ENCODE peak calls at places on chromosome 10, in eight cellular contexts. One of them, this sample, is unnamed.

GRCh38 chr10:11908991-11909390 is 85.8 kb downstream of the PROSER2 start:
- DNase-seq in NCI-H524: no peak
- DNase-seq in stimulated activated CD4-positive, alpha-beta T cell treated with anti-CD3 and anti-CD28 coated beads, Interleukin-15, amount 100 ng/mL, for 24 hours: no peak
- DNase-seq in mucosa of descending colon: no peak
- DNase-seq in ACHN: no peak
- DNase-seq in neural crest cell: no peak
- DNase-seq in RPMI7951: no peak
- DNase-seq in left kidney: no peak
- DNase-seq in this sample: no peak

GRCh38 chr10:15245530-15245929 is 77.0 kb upstream of the NMT2 start:
- DNase-seq in NCI-H524: no peak
- DNase-seq in stimulated activated CD4-positive, alpha-beta T cell treated with anti-CD3 and anti-CD28 coated beads, Interleukin-15, amount 100 ng/mL, for 24 hours: peak
- DNase-seq in mucosa of descending colon: no peak
- DNase-seq in ACHN: peak
- DNase-seq in neural crest cell: no peak
- DNase-seq in RPMI7951: peak
- DNase-seq in left kidney: peak
- DNase-seq in this sample: no peak

GRCh38 chr10:71244638-71245419 is 32.5 kb downstream of the UNC5B start:
- DNase-seq in NCI-H524: no peak
- DNase-seq in stimulated activated CD4-positive, alpha-beta T cell treated with anti-CD3 and anti-CD28 coated beads, Interleukin-15, amount 100 ng/mL, for 24 hours: no peak
- DNase-seq in mucosa of descending colon: peak
- DNase-seq in ACHN: no peak
- DNase-seq in neural crest cell: no peak
- DNase-seq in RPMI7951: peak
- DNase-seq in left kidney: peak
- DNase-seq in this sample: no peak

GRCh38 chr10:70352401-70353097 is 29.9 kb downstream of the LRRC20 start:
- DNase-seq in NCI-H524: no peak
- DNase-seq in stimulated activated CD4-positive, alpha-beta T cell treated with anti-CD3 and anti-CD28 coated beads, Interleukin-15, amount 100 ng/mL, for 24 hours: no peak
- DNase-seq in mucosa of descending colon: no peak
- DNase-seq in ACHN: no peak
- DNase-seq in neural crest cell: no peak
- DNase-seq in RPMI7951: no peak
- DNase-seq in left kidney: no peak
- DNase-seq in this sample: no peak

GRCh38 chr10:75857269-75857846 is 425.9 kb downstream of the LRMDA start:
- DNase-seq in NCI-H524: no peak
- DNase-seq in stimulated activated CD4-positive, alpha-beta T cell treated with anti-CD3 and anti-CD28 coated beads, Interleukin-15, amount 100 ng/mL, for 24 hours: no peak
- DNase-seq in mucosa of descending colon: no peak
- DNase-seq in ACHN: no peak
- DNase-seq in neural crest cell: no peak
- DNase-seq in RPMI7951: no peak
- DNase-seq in left kidney: no peak
- DNase-seq in this sample: no peak

GRCh38 chr10:20871970-20872369 is 25.1 kb downstream of the NEBL start:
- DNase-seq in NCI-H524: no peak
- DNase-seq in stimulated activated CD4-positive, alpha-beta T cell treated with anti-CD3 and anti-CD28 coated beads, Interleukin-15, amount 100 ng/mL, for 24 hours: no peak
- DNase-seq in mucosa of descending colon: no peak
- DNase-seq in ACHN: no peak
- DNase-seq in neural crest cell: no peak
- DNase-seq in RPMI7951: no peak
- DNase-seq in left kidney: no peak
- DNase-seq in this sample: no peak

GRCh38 chr10:7577206-7577978 is 89.4 kb downstream of the ITIH5 start:
- DNase-seq in NCI-H524: no peak
- DNase-seq in stimulated activated CD4-positive, alpha-beta T cell treated with anti-CD3 and anti-CD28 coated beads, Interleukin-15, amount 100 ng/mL, for 24 hours: no peak
- DNase-seq in mucosa of descending colon: no peak
- DNase-seq in ACHN: no peak
- DNase-seq in neural crest cell: no peak
- DNase-seq in RPMI7951: no peak
- DNase-seq in left kidney: no peak
- DNase-seq in this sample: no peak

GRCh38 chr10:78656815-78657621 is 411.7 kb upstream of the ZMIZ1 start:
- DNase-seq in NCI-H524: no peak
- DNase-seq in stimulated activated CD4-positive, alpha-beta T cell treated with anti-CD3 and anti-CD28 coated beads, Interleukin-15, amount 100 ng/mL, for 24 hours: no peak
- DNase-seq in mucosa of descending colon: peak
- DNase-seq in ACHN: no peak
- DNase-seq in neural crest cell: peak
- DNase-seq in RPMI7951: no peak
- DNase-seq in left kidney: peak
- DNase-seq in this sample: no peak

GRCh38 chr10:118799779-118800178 is 45.0 kb upstream of the CACUL1 start:
- DNase-seq in NCI-H524: no peak
- DNase-seq in stimulated activated CD4-positive, alpha-beta T cell treated with anti-CD3 and anti-CD28 coated beads, Interleukin-15, amount 100 ng/mL, for 24 hours: no peak
- DNase-seq in mucosa of descending colon: no peak
- DNase-seq in ACHN: peak
- DNase-seq in neural crest cell: no peak
- DNase-seq in RPMI7951: peak
- DNase-seq in left kidney: no peak
- DNase-seq in this sample: no peak

GRCh38 chr10:17689137-17689536 is 45.2 kb downstream of the STAM start:
- DNase-seq in NCI-H524: no peak
- DNase-seq in stimulated activated CD4-positive, alpha-beta T cell treated with anti-CD3 and anti-CD28 coated beads, Interleukin-15, amount 100 ng/mL, for 24 hours: no peak
- DNase-seq in mucosa of descending colon: no peak
- DNase-seq in ACHN: no peak
- DNase-seq in neural crest cell: no peak
- DNase-seq in RPMI7951: no peak
- DNase-seq in left kidney: no peak
- DNase-seq in this sample: no peak

GRCh38 chr10:109773818-109774440 is 149.4 kb downstream of the XPNPEP1 start:
- DNase-seq in NCI-H524: no peak
- DNase-seq in stimulated activated CD4-positive, alpha-beta T cell treated with anti-CD3 and anti-CD28 coated beads, Interleukin-15, amount 100 ng/mL, for 24 hours: no peak
- DNase-seq in mucosa of descending colon: no peak
- DNase-seq in ACHN: peak
- DNase-seq in neural crest cell: no peak
- DNase-seq in RPMI7951: peak
- DNase-seq in left kidney: peak
- DNase-seq in this sample: no peak

GRCh38 chr10:82128527-82128926 is 253.5 kb downstream of the NRG3 start:
- DNase-seq in NCI-H524: no peak
- DNase-seq in stimulated activated CD4-positive, alpha-beta T cell treated with anti-CD3 and anti-CD28 coated beads, Interleukin-15, amount 100 ng/mL, for 24 hours: no peak
- DNase-seq in mucosa of descending colon: no peak
- DNase-seq in ACHN: no peak
- DNase-seq in neural crest cell: no peak
- DNase-seq in RPMI7951: no peak
- DNase-seq in left kidney: no peak
- DNase-seq in this sample: no peak

GRCh38 chr10:5840314-5841307 is 27.4 kb upstream of the GDI2 start:
- DNase-seq in NCI-H524: no peak
- DNase-seq in stimulated activated CD4-positive, alpha-beta T cell treated with anti-CD3 and anti-CD28 coated beads, Interleukin-15, amount 100 ng/mL, for 24 hours: no peak
- DNase-seq in mucosa of descending colon: no peak
- DNase-seq in ACHN: no peak
- DNase-seq in neural crest cell: peak
- DNase-seq in RPMI7951: peak
- DNase-seq in left kidney: peak
- DNase-seq in this sample: peak

GRCh38 chr10:13751191-13751764 is 164.5 kb downstream of the PRPF18 start:
- DNase-seq in NCI-H524: no peak
- DNase-seq in stimulated activated CD4-positive, alpha-beta T cell treated with anti-CD3 and anti-CD28 coated beads, Interleukin-15, amount 100 ng/mL, for 24 hours: no peak
- DNase-seq in mucosa of descending colon: no peak
- DNase-seq in ACHN: no peak
- DNase-seq in neural crest cell: no peak
- DNase-seq in RPMI7951: no peak
- DNase-seq in left kidney: no peak
- DNase-seq in this sample: no peak

GRCh38 chr10:79248341-79248931 is 98.8 kb upstream of the PPIF start:
- DNase-seq in NCI-H524: no peak
- DNase-seq in stimulated activated CD4-positive, alpha-beta T cell treated with anti-CD3 and anti-CD28 coated beads, Interleukin-15, amount 100 ng/mL, for 24 hours: no peak
- DNase-seq in mucosa of descending colon: peak
- DNase-seq in ACHN: no peak
- DNase-seq in neural crest cell: no peak
- DNase-seq in RPMI7951: no peak
- DNase-seq in left kidney: no peak
- DNase-seq in this sample: peak

GRCh38 chr10:2399482-2399881 is 662.2 kb upstream of the ADARB2 start:
- DNase-seq in NCI-H524: no peak
- DNase-seq in stimulated activated CD4-positive, alpha-beta T cell treated with anti-CD3 and anti-CD28 coated beads, Interleukin-15, amount 100 ng/mL, for 24 hours: no peak
- DNase-seq in mucosa of descending colon: no peak
- DNase-seq in ACHN: no peak
- DNase-seq in neural crest cell: no peak
- DNase-seq in RPMI7951: no peak
- DNase-seq in left kidney: no peak
- DNase-seq in this sample: no peak

GRCh38 chr10:62724465-62724864 is 80.1 kb upstream of the ADO start:
- DNase-seq in NCI-H524: no peak
- DNase-seq in stimulated activated CD4-positive, alpha-beta T cell treated with anti-CD3 and anti-CD28 coated beads, Interleukin-15, amount 100 ng/mL, for 24 hours: peak
- DNase-seq in mucosa of descending colon: no peak
- DNase-seq in ACHN: no peak
- DNase-seq in neural crest cell: no peak
- DNase-seq in RPMI7951: no peak
- DNase-seq in left kidney: no peak
- DNase-seq in this sample: no peak

GRCh38 chr10:124663228-124663627 is 81.0 kb downstream of the FAM53B start:
- DNase-seq in NCI-H524: no peak
- DNase-seq in stimulated activated CD4-positive, alpha-beta T cell treated with anti-CD3 and anti-CD28 coated beads, Interleukin-15, amount 100 ng/mL, for 24 hours: no peak
- DNase-seq in mucosa of descending colon: no peak
- DNase-seq in ACHN: no peak
- DNase-seq in neural crest cell: no peak
- DNase-seq in RPMI7951: no peak
- DNase-seq in left kidney: no peak
- DNase-seq in this sample: no peak

This sample was measured in naive B cell.